ENCODE peak calls at places on chromosome 18, in five cellular contexts. D, T, G, J and Z are unnamed samples.
A peak's percentile ranks its signal among the peaks of the same experiment; 100 is the strongest.

GRCh38 chr18:22088976-22089375 is 80.4 kb upstream of the GATA6 start:
- ATAC-seq in D (no peak), T (no peak), G (no peak), J (peak; percentile 54), Z (no peak)

GRCh38 chr18:59266459-59266858 is 6.8 kb downstream of the RAX start:
- ATAC-seq in D (no peak), T (no peak), G (no peak), J (no peak), Z (no peak)

GRCh38 chr18:73920033-73920432 is 227.6 kb downstream of the FBXO15 start:
- ATAC-seq in D (no peak), T (no peak), G (no peak), J (no peak), Z (no peak)

GRCh38 chr18:49788327-49788908 is 24.9 kb downstream of the ACAA2 start:
- ATAC-seq in D (peak; percentile 72), T (peak; percentile 89), G (peak; percentile 72), J (no peak), Z (peak; percentile 45)

GRCh38 chr18:44795241-44795640 is 114.6 kb downstream of the SETBP1 start:
- ATAC-seq in D (peak; percentile 45), T (no peak), G (peak; percentile 64), J (no peak), Z (peak; percentile 41)

GRCh38 chr18:9032519-9032918 is 70.0 kb upstream of the NDUFV2 start:
- ATAC-seq in D (no peak), T (no peak), G (no peak), J (no peak), Z (no peak)

GRCh38 chr18:79503891-79504475 is 108.3 kb downstream of the NFATC1 start:
- ATAC-seq in D (peak; percentile 77), T (no peak), G (peak; percentile 6), J (no peak), Z (no peak)

GRCh38 chr18:26747131-26747475 is 118.4 kb downstream of the AQP4 start:
- ATAC-seq in D (no peak), T (peak; percentile 43), G (no peak), J (no peak), Z (no peak)

GRCh38 chr18:35454803-35455202 is 43.0 kb downstream of the INO80C start:
- ATAC-seq in D (no peak), T (no peak), G (no peak), J (no peak), Z (no peak)

GRCh38 chr18:650428-650858 is 7.0 kb upstream of the TYMS start:
- ATAC-seq in D (peak; percentile 75), T (no peak), G (peak; percentile 93), J (no peak), Z (peak; percentile 32)

GRCh38 chr18:75075429-75075841 is 133.5 kb downstream of the PTGR3 start:
- ATAC-seq in D (no peak), T (no peak), G (no peak), J (no peak), Z (no peak)

GRCh38 chr18:50610349-50610748 is 50.5 kb downstream of the MAPK4 start:
- ATAC-seq in D (no peak), T (no peak), G (no peak), J (no peak), Z (no peak)

GRCh38 chr18:58051765-58052460 is 7.9 kb downstream of the NEDD4L start:
- ATAC-seq in D (no peak), T (peak; percentile 75), G (no peak), J (no peak), Z (no peak)

GRCh38 chr18:28175047-28175929 is 1.6 kb downstream of the CDH2 start:
- ATAC-seq in D (no peak), T (no peak), G (no peak), J (peak; percentile 64), Z (no peak)

GRCh38 chr18:34965108-34965507 is 76.1 kb upstream of the MAPRE2 start:
- ATAC-seq in D (no peak), T (peak; percentile 76), G (no peak), J (no peak), Z (no peak)

GRCh38 chr18:36624451-36625167 is 204.2 kb downstream of the TPGS2 start:
- ATAC-seq in D (no peak), T (no peak), G (no peak), J (peak; percentile 51), Z (no peak)

GRCh38 chr18:10248738-10249137 is 205.7 kb upstream of the APCDD1 start:
- ATAC-seq in D (no peak), T (no peak), G (no peak), J (no peak), Z (no peak)

GRCh38 chr18:41906528-41907256 is 48.3 kb upstream of the PIK3C3 start:
- ATAC-seq in D (peak; percentile 88), T (no peak), G (peak; percentile 95), J (no peak), Z (peak; percentile 93)

GRCh38 chr18:3183103-3183717 is 36.6 kb downstream of the MYOM1 start:
- ATAC-seq in D (no peak), T (no peak), G (no peak), J (peak; percentile 83), Z (no peak)

GRCh38 chr18:22223961-22224322 is 54.6 kb downstream of the GATA6 start:
- ATAC-seq in D (no peak), T (peak; percentile 78), G (no peak), J (peak; percentile 7), Z (no peak)